ENCODE peak calls at places on chromosomes 13 and 19, in four cellular contexts. One of them, this sample, is unnamed.

GRCh38 chr13:24612726-24613125 is 67.5 kb upstream of the ATP12A start:
- DNase-seq in KBM-7: no peak
- DNase-seq in transverse colon: no peak
- DNase-seq in stimulated activated CD8-positive, alpha-beta memory T cell treated with anti-CD3 and anti-CD28 coated beads, Interleukin-7, amount 100 ng/mL, for 1 hour: no peak
- DNase-seq in this sample: no peak

GRCh38 chr13:40228486-40228885 is 438.0 kb downstream of the FOXO1 start:
- DNase-seq in KBM-7: no peak
- DNase-seq in transverse colon: no peak
- DNase-seq in stimulated activated CD8-positive, alpha-beta memory T cell treated with anti-CD3 and anti-CD28 coated beads, Interleukin-7, amount 100 ng/mL, for 1 hour: no peak
- DNase-seq in this sample: no peak

GRCh38 chr13:22311734-22312404 is 641.0 kb downstream of the FGF9 start:
- DNase-seq in KBM-7: no peak
- DNase-seq in transverse colon: no peak
- DNase-seq in stimulated activated CD8-positive, alpha-beta memory T cell treated with anti-CD3 and anti-CD28 coated beads, Interleukin-7, amount 100 ng/mL, for 1 hour: no peak
- DNase-seq in this sample: no peak

GRCh38 chr13:71477735-71478134 is 389.3 kb downstream of the DACH1 start:
- DNase-seq in KBM-7: peak; percentile 4
- DNase-seq in transverse colon: no peak
- DNase-seq in stimulated activated CD8-positive, alpha-beta memory T cell treated with anti-CD3 and anti-CD28 coated beads, Interleukin-7, amount 100 ng/mL, for 1 hour: no peak
- DNase-seq in this sample: peak; percentile 3

GRCh38 chr13:46951516-46951915 is 54.7 kb upstream of the HTR2A start:
- DNase-seq in KBM-7: no peak
- DNase-seq in transverse colon: no peak
- DNase-seq in stimulated activated CD8-positive, alpha-beta memory T cell treated with anti-CD3 and anti-CD28 coated beads, Interleukin-7, amount 100 ng/mL, for 1 hour: no peak
- DNase-seq in this sample: peak; percentile 38

GRCh38 chr13:83281666-83282065 is 600.6 kb downstream of the SLITRK1 start:
- DNase-seq in KBM-7: no peak
- DNase-seq in transverse colon: no peak
- DNase-seq in stimulated activated CD8-positive, alpha-beta memory T cell treated with anti-CD3 and anti-CD28 coated beads, Interleukin-7, amount 100 ng/mL, for 1 hour: no peak
- DNase-seq in this sample: no peak

GRCh38 chr19:40808497-40808896 is 9.5 kb downstream of the EGLN2 start:
- DNase-seq in KBM-7: no peak
- DNase-seq in transverse colon: no peak
- DNase-seq in stimulated activated CD8-positive, alpha-beta memory T cell treated with anti-CD3 and anti-CD28 coated beads, Interleukin-7, amount 100 ng/mL, for 1 hour: no peak
- DNase-seq in this sample: no peak

GRCh38 chr13:76980075-76980718 is 11.7 kb upstream of the CLN5 start:
- DNase-seq in KBM-7: peak; percentile 74
- DNase-seq in transverse colon: peak; percentile 83
- DNase-seq in stimulated activated CD8-positive, alpha-beta memory T cell treated with anti-CD3 and anti-CD28 coated beads, Interleukin-7, amount 100 ng/mL, for 1 hour: peak; percentile 68
- DNase-seq in this sample: peak; percentile 46

GRCh38 chr13:110648155-110648819 is 32.9 kb downstream of the NAXD start:
- DNase-seq in KBM-7: no peak
- DNase-seq in transverse colon: no peak
- DNase-seq in stimulated activated CD8-positive, alpha-beta memory T cell treated with anti-CD3 and anti-CD28 coated beads, Interleukin-7, amount 100 ng/mL, for 1 hour: no peak
- DNase-seq in this sample: no peak

GRCh38 chr13:95020298-95020987 is 280.8 kb downstream of the ABCC4 start:
- DNase-seq in KBM-7: no peak
- DNase-seq in transverse colon: no peak
- DNase-seq in stimulated activated CD8-positive, alpha-beta memory T cell treated with anti-CD3 and anti-CD28 coated beads, Interleukin-7, amount 100 ng/mL, for 1 hour: no peak
- DNase-seq in this sample: peak; percentile 50

This sample was measured in astrocyte of the spinal cord.